ENCODE peak calls at places on chromosome 7, in seven cellular contexts. W, P, M, G, R, F and D are unnamed samples.

GRCh38 chr7:4267326-4268039 is 414.6 kb upstream of the FOXK1 start:
- DNase-seq in W (no peak), P (no peak), M (no peak), G (no peak), R (peak), F (no peak), D (no peak)

GRCh38 chr7:70728873-70729552 is 402.9 kb upstream of the GALNT17 start:
- DNase-seq in W (peak), P (peak), M (no peak), G (no peak), R (peak), F (peak), D (no peak)

GRCh38 chr7:113796557-113796956 is 122.3 kb downstream of the PPP1R3A start:
- DNase-seq in W (peak), P (no peak), M (peak), G (peak), R (no peak), F (no peak), D (no peak)

GRCh38 chr7:85074016-85074415 is 112.8 kb downstream of the SEMA3D start:
- DNase-seq in W (no peak), P (no peak), M (peak), G (no peak), R (no peak), F (no peak), D (no peak)

GRCh38 chr7:67341153-67341768 is 344.6 kb downstream of the TYW1 start:
- DNase-seq in W (no peak), P (no peak), M (no peak), G (no peak), R (peak), F (no peak), D (no peak)

GRCh38 chr7:66344166-66344565 is 139.0 kb downstream of the TPST1 start:
- DNase-seq in W (no peak), P (no peak), M (peak), G (peak), R (no peak), F (no peak), D (no peak)

GRCh38 chr7:8491106-8491505 is 57.7 kb downstream of the NXPH1 start:
- DNase-seq in W (no peak), P (no peak), M (no peak), G (no peak), R (no peak), F (no peak), D (no peak)

GRCh38 chr7:132275811-132276210 is 300.5 kb downstream of the PLXNA4 start:
- DNase-seq in W (no peak), P (no peak), M (no peak), G (no peak), R (no peak), F (no peak), D (no peak)

GRCh38 chr7:156998988-156999610 is 11.4 kb downstream of the MNX1 start:
- DNase-seq in W (peak), P (no peak), M (no peak), G (no peak), R (peak), F (no peak), D (no peak)

GRCh38 chr7:44273681-44274622 is 51.4 kb downstream of the CAMK2B start:
- DNase-seq in W (no peak), P (no peak), M (no peak), G (no peak), R (no peak), F (no peak), D (no peak)
- H2AK5ac ChIP-seq in W (no peak), P (peak), M (no peak), G (no peak), R (no peak), F (no peak), D (no peak)

GRCh38 chr7:24591152-24591551 is 17.9 kb downstream of the PALS2 start:
- DNase-seq in W (no peak), P (no peak), M (no peak), G (no peak), R (no peak), F (no peak), D (no peak)
- H3K18ac ChIP-seq in W (no peak), P (no peak), M (no peak), G (no peak), R (no peak), F (no peak), D (no peak)

GRCh38 chr7:13945670-13946069 is 43.8 kb downstream of the ETV1 start:
- DNase-seq in W (no peak), P (no peak), M (no peak), G (peak), R (no peak), F (no peak), D (no peak)
- H4K8ac ChIP-seq in W (no peak), P (no peak), M (peak), G (no peak), R (no peak), F (no peak), D (no peak)

DNA sequence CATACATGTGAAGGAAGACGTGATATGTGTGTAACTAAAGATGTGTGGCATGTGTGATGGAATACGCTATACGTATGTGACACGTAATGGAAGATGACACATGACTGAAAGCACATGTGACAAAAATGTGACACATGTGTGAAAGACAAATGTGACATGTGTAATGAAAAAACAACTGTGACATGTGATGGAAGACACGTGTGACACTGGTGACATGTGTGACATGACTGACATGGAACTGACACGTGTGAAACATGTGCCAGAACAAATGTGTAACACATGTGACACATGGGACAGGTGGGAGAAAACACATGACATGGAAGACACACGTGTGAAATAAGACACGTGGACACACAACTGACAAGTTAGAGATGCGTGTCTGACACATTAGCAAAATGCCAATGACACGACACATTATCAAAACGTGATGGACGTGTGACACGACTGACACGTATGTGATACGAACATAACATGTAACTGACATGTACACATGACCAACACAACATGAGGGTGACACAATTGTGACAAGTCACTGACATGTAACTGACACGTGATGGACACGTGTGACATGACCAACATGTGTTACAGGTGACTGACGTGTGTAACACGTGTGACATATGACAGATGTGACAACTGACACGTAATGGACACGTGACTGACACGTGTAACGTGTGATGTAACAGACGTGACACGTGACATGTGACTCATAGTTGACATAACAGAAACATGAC is 24.4 kb downstream of the CRPPA start:
- DNase-seq in W (no peak), P (no peak), M (peak), G (no peak), R (no peak), F (no peak), D (no peak)
- H2AK5ac ChIP-seq in W (no peak), P (no peak), M (no peak), G (no peak), R (peak), F (no peak), D (no peak)

DNA sequence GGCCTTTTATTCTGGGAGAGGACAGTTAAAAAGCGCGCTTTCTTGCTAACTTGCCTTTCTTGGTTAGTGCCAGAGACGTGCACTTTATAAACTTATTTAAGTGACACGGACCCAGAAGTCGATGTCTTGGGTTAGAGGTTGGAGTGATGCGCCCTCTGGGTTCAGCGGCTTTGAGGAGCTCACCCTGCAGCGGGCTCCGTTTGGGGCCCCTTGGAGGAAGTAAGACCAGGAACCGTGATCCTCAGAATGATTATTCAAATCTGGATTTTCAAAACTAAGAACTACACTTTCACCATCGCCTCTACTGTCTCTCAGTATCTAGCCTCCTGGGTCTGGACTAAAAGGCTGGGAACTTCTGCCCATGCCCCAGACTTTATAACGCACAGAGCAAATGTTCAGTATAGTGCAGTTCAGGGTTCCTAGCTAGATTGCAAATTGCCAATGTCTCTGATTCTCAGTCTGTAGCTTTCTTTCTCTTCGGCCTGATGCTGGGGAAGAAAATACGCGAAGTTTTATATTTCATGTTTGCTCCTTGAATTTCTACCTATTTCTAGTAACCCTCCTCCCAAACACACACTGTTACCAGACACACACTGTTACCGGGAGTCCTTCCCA is 18.6 kb upstream of the SMO start:
- DNase-seq in W (peak), P (no peak), M (no peak), G (peak), R (peak), F (peak), D (no peak)
- H3K18ac ChIP-seq in W (peak), P (no peak), M (no peak), G (no peak), R (peak), F (peak), D (no peak)

DNA sequence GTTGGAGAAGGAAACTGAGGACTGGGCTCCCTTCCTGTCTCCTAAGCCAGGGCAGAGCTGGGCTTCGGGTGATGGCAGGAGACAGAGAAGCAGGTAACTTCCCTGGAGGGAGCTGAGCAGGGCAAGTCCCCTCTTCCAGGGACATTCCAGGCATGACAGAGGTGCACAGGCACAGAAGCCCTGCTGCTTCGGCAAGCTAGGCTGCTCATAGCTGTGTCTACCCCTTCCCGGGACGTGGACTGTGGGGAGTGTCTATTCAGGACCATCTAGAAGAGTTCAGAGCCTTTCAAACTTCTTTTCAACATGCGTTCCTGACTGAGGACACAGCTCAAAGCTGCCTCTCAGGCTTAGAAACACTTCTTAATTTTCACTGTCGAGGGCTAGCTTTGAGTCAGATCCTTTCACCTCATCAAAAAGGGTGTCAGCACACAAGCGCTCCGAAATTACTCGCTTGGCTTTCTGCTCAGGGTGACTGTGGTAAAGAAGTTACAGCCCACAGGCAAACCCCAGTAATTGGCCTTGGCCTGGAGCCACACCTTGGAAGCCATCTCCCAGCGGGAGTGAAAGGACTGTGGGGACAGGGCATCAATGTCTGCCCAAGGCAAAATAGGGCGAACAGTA is 63.7 kb upstream of the STEAP1B start:
- DNase-seq in W (peak), P (no peak), M (peak), G (peak), R (no peak), F (no peak), D (no peak)
- H4K8ac ChIP-seq in W (no peak), P (no peak), M (peak), G (peak), R (peak), F (no peak), D (no peak)

GRCh38 chr7:50618281-50618680 is 53.1 kb upstream of the DDC start:
- DNase-seq in W (no peak), P (no peak), M (no peak), G (no peak), R (no peak), F (no peak), D (peak)
- H2AK5ac ChIP-seq in W (no peak), P (no peak), M (no peak), G (no peak), R (no peak), F (no peak), D (no peak)

GRCh38 chr7:485188-486081 is 34.2 kb downstream of the PDGFA start:
- DNase-seq in W (no peak), P (no peak), M (peak), G (peak), R (no peak), F (no peak), D (no peak)

GRCh38 chr7:481219-481930 is 38.3 kb downstream of the PDGFA start:
- DNase-seq in W (no peak), P (no peak), M (no peak), G (no peak), R (peak), F (no peak), D (no peak)

GRCh38 chr7:482521-483083 is 37.0 kb downstream of the PDGFA start:
- DNase-seq in W (no peak), P (no peak), M (no peak), G (no peak), R (no peak), F (no peak), D (no peak)

GRCh38 chr7:484365-485101 is 35.1 kb downstream of the PDGFA start:
- DNase-seq in W (peak), P (no peak), M (no peak), G (no peak), R (no peak), F (no peak), D (no peak)

GRCh38 chr7:483656-484364 is 35.8 kb downstream of the PDGFA start:
- DNase-seq in W (no peak), P (no peak), M (no peak), G (no peak), R (no peak), F (no peak), D (no peak)
- H3K18ac ChIP-seq in W (no peak), P (peak), M (no peak), G (no peak), R (no peak), F (no peak), D (no peak)